ENCODE peak calls at places on chromosomes 16 and 17, in five cellular contexts. T is BE2C; J is fibroblast of pulmonary artery; N is CD4-positive, alpha-beta memory T cell; B is heart left ventricle. M is an unnamed sample.

GRCh38 chr17:10907370-10907769 is 69.5 kb upstream of the PIRT start:
- DNase-seq in T (no peak), J (no peak), N (no peak), B (no peak), M (no peak)

GRCh38 chr17:42394838-42395237 is 6.6 kb upstream of the STAT3 start:
- DNase-seq in T (no peak), J (no peak), N (no peak), B (no peak), M (no peak)

GRCh38 chr17:33050611-33051140 is 59.0 kb downstream of the SPACA3 start:
- DNase-seq in T (no peak), J (no peak), N (no peak), B (no peak), M (no peak)

GRCh38 chr17:68782829-68783228 is 172.4 kb downstream of the ABCA8 start:
- DNase-seq in T (no peak), J (no peak), N (no peak), B (no peak), M (no peak)

GRCh38 chr17:76384222-76384986 is at the start of gene SPHK1:
- DNase-seq in T (peak; percentile 71), J (peak; percentile 83), N (peak; percentile 50), B (peak; percentile 80), M (peak; percentile 87)

GRCh38 chr16:10878644-10879498 is 1.9 kb downstream of the CIITA start:
- DNase-seq in T (no peak), J (peak; percentile 12), N (peak; percentile 1), B (peak; percentile 45), M (peak; percentile 47)

GRCh38 chr17:83202002-83203000 is 122.9 kb downstream of the METRNL start:
- DNase-seq in T (peak; percentile 2), J (no peak), N (no peak), B (peak; percentile 16), M (no peak)

GRCh38 chr16:19555938-19556778 is 655 bp downstream of the VPS35L start:
- DNase-seq in T (peak; percentile 14), J (peak; percentile 42), N (peak; percentile 20), B (no peak), M (peak; percentile 37)

GRCh38 chr16:20867585-20867984 is 32.6 kb downstream of the DCUN1D3 start:
- DNase-seq in T (no peak), J (peak; percentile 43), N (no peak), B (no peak), M (no peak)

GRCh38 chr16:81693467-81694303 is 85.4 kb upstream of the PLCG2 start:
- DNase-seq in T (no peak), J (no peak), N (no peak), B (no peak), M (no peak)

GRCh38 chr17:17706140-17707060 is 25.1 kb downstream of the RAI1 start:
- DNase-seq in T (no peak), J (no peak), N (no peak), B (no peak), M (no peak)

GRCh38 chr16:15976929-15977637 is 27.7 kb downstream of the ABCC1 start:
- DNase-seq in T (no peak), J (peak; percentile 91), N (no peak), B (no peak), M (peak; percentile 55)

GRCh38 chr17:65393514-65393913 is 167.9 kb downstream of the AXIN2 start:
- DNase-seq in T (no peak), J (no peak), N (peak; percentile 9), B (no peak), M (peak; percentile 35)

GRCh38 chr17:82752371-82753200 is 721 bp downstream of the TBCD start:
- DNase-seq in T (peak; percentile 34), J (no peak), N (no peak), B (no peak), M (peak; percentile 9)

GRCh38 chr17:41695134-41695661 is 6.5 kb downstream of the EIF1 start:
- DNase-seq in T (no peak), J (no peak), N (peak; percentile 10), B (no peak), M (peak; percentile 19)

GRCh38 chr16:4580245-4580644 is 24.1 kb downstream of the C16orf96 start:
- DNase-seq in T (no peak), J (peak; percentile 10), N (no peak), B (no peak), M (peak; percentile 35)

GRCh38 chr16:56041556-56042140 is 149.6 kb upstream of the GNAO1 start:
- DNase-seq in T (peak; percentile 72), J (no peak), N (peak; percentile 34), B (peak; percentile 24), M (no peak)

GRCh38 chr17:27917000-27917399 is 23.8 kb upstream of the LYRM9 start:
- DNase-seq in T (no peak), J (no peak), N (no peak), B (no peak), M (no peak)

GRCh38 chr16:9441021-9441420 is 349.6 kb downstream of the HAPSTR1 start:
- DNase-seq in T (no peak), J (no peak), N (no peak), B (no peak), M (no peak)

GRCh38 chr16:11349599-11350276 is 4.5 kb downstream of the RMI2 start:
- DNase-seq in T (no peak), J (peak; percentile 79), N (no peak), B (peak; percentile 46), M (no peak)

GRCh38 chr17:78528541-78528940 is 48.7 kb downstream of the DNAH17 start:
- DNase-seq in T (no peak), J (no peak), N (no peak), B (no peak), M (no peak)

GRCh38 chr17:266701-267656 is 85.5 kb upstream of the DOC2B start:
- DNase-seq in T (no peak), J (no peak), N (no peak), B (peak; percentile 74), M (peak; percentile 2)

GRCh38 chr16:6081320-6081976 is 983.9 kb upstream of the EEF2KMT start:
- DNase-seq in T (no peak), J (peak; percentile 1), N (no peak), B (no peak), M (no peak)

GRCh38 chr17:78335176-78335575 is 24.7 kb downstream of the SOCS3 start:
- DNase-seq in T (no peak), J (no peak), N (no peak), B (no peak), M (no peak)

GRCh38 chr17:72338847-72339790 is 218.3 kb downstream of the SOX9 start:
- DNase-seq in T (peak; percentile 25), J (peak; percentile 94), N (no peak), B (peak; percentile 41), M (peak; percentile 94)

GRCh38 chr17:65515959-65516948 is 45.2 kb downstream of the AXIN2 start:
- DNase-seq in T (no peak), J (peak; percentile 17), N (no peak), B (no peak), M (peak; percentile 48)

GRCh38 chr17:50480142-50480764 is 1.6 kb downstream of the RSAD1 start:
- DNase-seq in T (no peak), J (no peak), N (no peak), B (no peak), M (no peak)
- H3K4me3 ChIP-seq in T (peak overlapping the region; percentile 67), J (no peak overlapping the region), N (no peak overlapping the region), B (peak overlapping the region; percentile 63), M (no peak overlapping the region)

GRCh38 chr16:51116353-51116752 is 34.7 kb downstream of the SALL1 start:
- DNase-seq in T (no peak), J (no peak), N (no peak), B (no peak), M (no peak)

GRCh38 chr16:51121009-51121347 is 30.1 kb downstream of the SALL1 start:
- DNase-seq in T (no peak), J (no peak), N (no peak), B (no peak), M (no peak)

GRCh38 chr16:51120289-51121008 is 30.6 kb downstream of the SALL1 start:
- DNase-seq in T (no peak), J (no peak), N (no peak), B (no peak), M (no peak)

GRCh38 chr16:51121850-51122249 is 29.2 kb downstream of the SALL1 start:
- DNase-seq in T (no peak), J (no peak), N (no peak), B (no peak), M (no peak)

GRCh38 chr16:51119576-51120288 is 31.3 kb downstream of the SALL1 start:
- DNase-seq in T (no peak), J (no peak), N (no peak), B (no peak), M (no peak)
- H3K4me3 ChIP-seq in T (no peak overlapping the region), J (no peak overlapping the region), N (no peak overlapping the region), B (no peak overlapping the region), M (no peak overlapping the region)

DNA sequence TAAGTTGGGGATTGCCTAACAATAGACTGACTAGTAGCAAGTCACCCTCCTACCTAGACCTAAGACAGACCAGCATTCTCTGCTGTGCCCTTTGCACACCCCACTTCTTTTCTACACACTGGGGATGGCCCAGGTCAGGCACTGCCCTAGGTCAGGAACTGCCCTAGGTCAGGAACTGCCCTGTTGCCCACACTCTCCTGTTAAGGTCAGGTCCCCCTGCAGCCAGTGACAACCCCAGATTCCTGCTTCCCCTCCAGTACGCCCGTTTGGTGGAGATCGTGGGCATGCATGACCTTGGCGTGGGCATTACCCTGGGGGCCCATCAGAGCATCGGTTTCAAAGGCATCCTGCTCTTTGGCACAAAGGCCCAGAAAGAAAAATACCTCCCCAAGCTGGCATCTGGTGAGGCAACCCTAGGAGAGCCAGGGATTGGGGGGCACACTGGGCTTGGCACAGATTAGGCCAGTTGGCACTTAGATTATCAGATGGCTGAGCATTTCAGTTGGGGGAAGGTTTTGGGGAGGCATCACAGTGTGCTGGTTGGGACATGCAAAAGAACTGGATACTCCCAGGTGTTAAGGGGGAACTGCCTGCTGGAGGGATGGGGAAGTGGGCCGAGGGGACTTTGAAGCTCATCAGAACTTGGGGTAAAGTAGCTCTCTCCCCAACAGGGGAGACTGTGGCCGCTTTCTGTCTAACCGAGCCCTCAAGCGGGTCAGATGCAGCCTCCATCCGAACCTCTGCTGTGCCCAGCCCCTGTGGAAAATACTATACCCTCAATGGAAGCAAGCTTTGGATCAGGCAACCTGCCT is 1.7 kb downstream of the ACADVL start:
- DNase-seq in T (no peak), J (no peak), N (no peak), B (peak; percentile 17), M (no peak)
- H3K4me3 ChIP-seq in T (no peak overlapping the region), J (no peak overlapping the region), N (no peak overlapping the region), B (no peak overlapping the region), M (no peak overlapping the region)

DNA sequence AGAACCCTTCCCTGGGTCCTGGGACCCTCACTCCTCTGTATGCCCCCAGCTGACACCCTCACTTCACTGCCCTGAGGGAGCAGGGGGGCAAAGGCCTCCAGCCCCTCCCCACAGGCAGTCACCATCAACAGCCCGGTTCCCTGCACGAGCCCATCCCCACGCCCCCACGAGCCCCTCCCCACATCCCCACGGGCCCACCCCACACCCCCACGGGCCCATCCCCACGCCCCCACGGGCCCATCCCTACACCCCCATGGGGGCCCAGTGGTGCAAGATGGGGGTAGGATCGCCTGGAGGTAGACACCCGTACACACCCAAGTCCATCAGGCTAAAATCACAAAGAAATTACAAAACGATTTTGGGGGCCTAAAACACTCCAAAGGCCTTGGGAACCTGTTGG is 42.3 kb downstream of the LMF1 start:
- DNase-seq in T (peak; percentile 6), J (no peak), N (no peak), B (no peak), M (no peak)
- H3K4me3 ChIP-seq in T (no peak overlapping the region), J (no peak overlapping the region), N (no peak overlapping the region), B (no peak overlapping the region), M (no peak overlapping the region)

DNA sequence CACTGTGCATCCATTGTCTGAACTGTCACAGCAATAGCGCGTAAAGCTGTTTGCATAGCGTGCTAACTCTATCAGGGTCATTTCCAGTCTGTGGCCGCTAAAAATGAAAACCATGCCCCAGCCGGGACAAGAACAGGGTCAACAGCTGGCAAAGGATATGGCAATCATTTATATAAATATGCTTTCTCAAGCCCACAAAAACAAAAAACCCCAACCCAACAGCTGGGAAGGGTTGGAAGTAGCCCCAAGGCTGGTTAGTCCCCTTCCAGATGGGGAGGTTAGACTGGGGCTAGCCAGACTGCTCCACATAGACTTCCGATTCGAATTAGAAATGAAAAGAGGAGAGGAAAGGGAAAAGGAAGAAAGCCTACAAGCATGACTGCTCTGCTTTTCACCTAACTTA is 203.3 kb upstream of the TBX2 start:
- DNase-seq in T (peak; percentile 8), J (no peak), N (no peak), B (no peak), M (peak; percentile 13)
- H3K4me3 ChIP-seq in T (peak overlapping the region; percentile 40), J (no peak overlapping the region), N (no peak overlapping the region), B (no peak overlapping the region), M (peak overlapping the region; percentile 18)